ENCODE peak calls at places on chromosome X, in five cellular contexts. K is IMR-90, R is heart left ventricle, P is esophagus muscularis mucosa, E is prostate gland. X is an unnamed sample. For H3K4me1, the result is how much of the 10 kb centered on the place peaks cover.

GRCh38 chrX:96621811-96622210 is 62.8 kb upstream of the DIAPH2 start:
- DNase-seq in K (no peak), R (no peak), P (no peak), E (peak), X (no peak)

GRCh38 chrX:148947399-148948025 is 447.1 kb downstream of the AFF2 start:
- DNase-seq in K (no peak), R (no peak), P (no peak), E (no peak), X (no peak)

GRCh38 chrX:28586291-28586690 is 955 bp upstream of the IL1RAPL1 start:
- DNase-seq in K (peak), R (no peak), P (no peak), E (no peak), X (no peak)

GRCh38 chrX:95703696-95704095 is 980.9 kb upstream of the DIAPH2 start:
- DNase-seq in K (no peak), R (no peak), P (no peak), E (no peak), X (no peak)

GRCh38 chrX:17860179-17860780 is 818 bp downstream of the RAI2 start:
- DNase-seq in K (no peak), R (no peak), P (no peak), E (peak), X (no peak)

GRCh38 chrX:1657367-1658082 is 42.7 kb downstream of the ASMT start:
- DNase-seq in K (no peak), R (no peak), P (no peak), E (no peak), X (no peak)

GRCh38 chrX:144040793-144041192 is 156.9 kb downstream of the UBE2NL start:
- DNase-seq in K (no peak), R (no peak), P (no peak), E (no peak), X (no peak)

GRCh38 chrX:46791927-46792825 is 33.3 kb upstream of the SLC9A7 start:
- DNase-seq in K (peak), R (no peak), P (no peak), E (peak), X (peak)

GRCh38 chrX:75603833-75604232 is 81.0 kb upstream of the ZDHHC15 start:
- DNase-seq in K (peak), R (no peak), P (no peak), E (no peak), X (no peak)

GRCh38 chrX:15404712-15405111 is 20.5 kb upstream of the VEGFD start:
- DNase-seq in K (peak), R (no peak), P (no peak), E (no peak), X (no peak)

GRCh38 chrX:16862829-16863228 is 7.3 kb downstream of the RBBP7 start:
- DNase-seq in K (no peak), R (no peak), P (no peak), E (no peak), X (no peak)

GRCh38 chrX:37712458-37712857 is 26.9 kb downstream of the XK start:
- DNase-seq in K (no peak), R (no peak), P (no peak), E (no peak), X (no peak)

GRCh38 chrX:27619459-27619858 is 29.3 kb downstream of the DCAF8L2 start:
- DNase-seq in K (no peak), R (no peak), P (no peak), E (no peak), X (no peak)

GRCh38 chrX:68570598-68570997 is 71.7 kb downstream of the YIPF6 start:
- DNase-seq in K (no peak), R (no peak), P (no peak), E (no peak), X (no peak)

GRCh38 chrX:120419465-120419864 is 49.6 kb downstream of the LAMP2 start:
- DNase-seq in K (no peak), R (no peak), P (no peak), E (no peak), X (no peak)

GRCh38 chrX:136812286-136812685 is 31.6 kb upstream of the ARHGEF6 start:
- DNase-seq in K (peak), R (no peak), P (no peak), E (no peak), X (no peak)

GRCh38 chrX:10612215-10612614 is 8.2 kb downstream of the MID1 start:
- DNase-seq in K (peak), R (no peak), P (no peak), E (no peak), X (no peak)

GRCh38 chrX:134460005-134460860 is at the start of gene HPRT1:
- DNase-seq in K (peak), R (peak), P (peak), E (peak), X (peak)

GRCh38 chrX:45669715-45670360 is 469.2 kb upstream of the DIPK2B start:
- DNase-seq in K (peak), R (no peak), P (no peak), E (no peak), X (no peak)

GRCh38 chrX:123924181-123924580 is 37.3 kb upstream of the STAG2 start:
- DNase-seq in K (no peak), R (no peak), P (no peak), E (no peak), X (no peak)

GRCh38 chrX:129779747-129780146 is at the start of gene SASH3:
- DNase-seq in K (no peak), R (peak), P (no peak), E (no peak), X (peak)

GRCh38 chrX:129773649-129774458 is 5.9 kb upstream of the SASH3 start:
- DNase-seq in K (no peak), R (no peak), P (no peak), E (no peak), X (no peak)

GRCh38 chrX:129780441-129781105 is 824 bp downstream of the SASH3 start:
- DNase-seq in K (no peak), R (no peak), P (no peak), E (no peak), X (no peak)

GRCh38 chrX:129779086-129779672 is 570 bp upstream of the SASH3 start:
- DNase-seq in K (no peak), R (no peak), P (no peak), E (no peak), X (no peak)

GRCh38 chrX:129777218-129777768 is 2.5 kb upstream of the SASH3 start:
- DNase-seq in K (no peak), R (peak), P (no peak), E (peak), X (peak)
- TF ChIP-seq POLR2A in K (no peak), R (no peak), P (no peak), E (no peak), X (no peak)

GRCh38 chrX:41095174-41095573 is 9.9 kb downstream of the USP9X start:
- DNase-seq in K (no peak), R (no peak), P (no peak), E (no peak), X (no peak)

GRCh38 chrX:41097326-41097725 is 12.1 kb downstream of the USP9X start:
- DNase-seq in K (no peak), R (no peak), P (no peak), E (no peak), X (no peak)

GRCh38 chrX:41095962-41096955 is 11.0 kb downstream of the USP9X start:
- DNase-seq in K (no peak), R (no peak), P (no peak), E (no peak), X (no peak)

GRCh38 chrX:41090568-41091238 is 5.5 kb downstream of the USP9X start:
- DNase-seq in K (peak), R (no peak), P (no peak), E (no peak), X (no peak)

GRCh38 chrX:41092776-41093175 is 7.5 kb downstream of the USP9X start:
- DNase-seq in K (no peak), R (no peak), P (no peak), E (no peak), X (no peak)
- H3K4me1 ChIP-seq in K (under half), R (under half), P (half or more), E (under half), X (half or more)

DNA sequence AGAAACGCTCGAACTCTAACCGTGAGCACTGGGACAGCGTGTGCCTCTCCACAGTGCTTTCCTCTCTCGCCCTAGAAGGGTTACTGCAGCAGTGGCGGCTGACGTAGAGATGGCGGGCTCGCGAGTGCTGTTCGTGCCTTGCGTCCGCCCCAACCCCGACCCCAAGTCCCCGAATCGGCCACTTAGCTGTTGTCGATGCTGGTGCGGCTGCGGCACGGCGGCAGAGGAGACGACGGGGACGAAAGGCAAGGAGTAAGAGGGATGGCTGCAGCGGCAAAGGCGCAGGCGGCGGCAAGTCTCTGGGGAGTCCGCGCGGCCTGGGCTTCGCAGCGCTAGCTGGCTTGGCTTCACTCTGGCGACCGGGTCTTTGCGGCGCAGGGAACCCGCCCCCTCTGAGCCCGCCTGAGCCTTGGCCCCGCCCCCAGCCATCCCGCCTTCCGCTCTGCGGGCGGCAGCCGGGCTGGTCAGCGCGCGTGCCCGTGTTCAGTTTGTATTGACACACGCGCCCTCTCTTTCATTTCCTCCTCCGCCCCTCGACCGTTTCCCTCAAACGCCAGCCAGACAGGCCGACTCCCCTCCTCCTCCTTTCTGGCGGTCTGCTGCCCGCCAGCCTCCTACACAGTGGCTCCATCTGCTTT is at the start of gene SPIN4:
- DNase-seq in K (peak), R (peak), P (peak), E (peak), X (peak)
- TF ChIP-seq POLR2A in K (peak), R (peak), P (no peak), E (peak), X (peak)

GRCh38 chrX:50643525-50644137 is 170.4 kb downstream of the SHROOM4 start:
- DNase-seq in K (no peak), R (no peak), P (no peak), E (no peak), X (no peak)
- H3K4me1 ChIP-seq in K (under half), R (under half), P (under half), E (under half), X (under half)

DNA sequence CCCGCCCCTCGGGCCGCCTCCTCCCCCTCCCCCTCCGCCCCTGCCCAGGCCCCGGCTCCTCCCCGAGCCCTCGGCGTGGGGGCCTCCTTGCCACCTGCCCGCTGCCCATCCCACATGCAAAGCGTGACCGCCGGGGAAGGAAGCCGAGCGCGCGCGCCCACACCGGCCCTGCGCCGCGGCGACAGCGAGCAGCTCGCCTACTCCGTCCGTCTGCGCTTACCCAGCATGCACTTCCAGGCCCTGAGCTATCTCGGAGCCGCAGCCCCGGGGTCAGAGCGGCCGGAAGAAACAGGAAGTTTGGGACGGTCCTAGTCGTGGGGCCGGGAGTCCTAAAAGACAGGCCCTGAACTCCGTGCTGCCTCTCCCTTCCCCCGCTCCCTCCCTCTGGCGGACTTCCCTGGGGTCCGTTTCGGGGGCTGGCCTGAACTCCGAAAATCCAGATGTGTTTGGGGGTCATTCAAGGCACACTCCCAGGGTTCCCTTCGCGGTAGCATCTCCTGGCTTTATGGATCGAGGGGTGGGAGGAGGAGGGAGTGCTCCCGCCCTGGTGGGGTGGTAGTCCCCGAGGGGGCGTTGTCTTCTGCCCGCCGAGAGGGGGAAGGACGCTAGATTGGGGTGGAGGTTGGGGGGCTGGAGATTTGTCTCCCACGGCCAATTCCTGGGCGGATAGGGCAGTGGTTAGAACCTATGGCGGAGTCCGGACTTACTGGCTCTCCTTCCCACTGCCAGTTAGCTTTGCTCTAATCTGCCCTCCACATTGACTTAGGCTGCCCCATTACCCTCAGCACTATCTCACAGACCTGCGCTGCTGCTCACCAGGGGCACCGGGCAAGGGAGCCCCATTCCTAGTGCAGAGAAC is 25.0 kb upstream of the BCORL1 start:
- DNase-seq in K (peak), R (peak), P (no peak), E (no peak), X (peak)
- TF ChIP-seq POLR2A in K (no peak), R (peak), P (no peak), E (no peak), X (no peak)

GRCh38 chrX:154372612-154373022 is 1.8 kb downstream of the FLNA start:
- DNase-seq in K (peak), R (no peak), P (no peak), E (no peak), X (no peak)
- H3K4me1 ChIP-seq in K (under half), R (under half), P (under half), E (under half), X (under half)

DNA sequence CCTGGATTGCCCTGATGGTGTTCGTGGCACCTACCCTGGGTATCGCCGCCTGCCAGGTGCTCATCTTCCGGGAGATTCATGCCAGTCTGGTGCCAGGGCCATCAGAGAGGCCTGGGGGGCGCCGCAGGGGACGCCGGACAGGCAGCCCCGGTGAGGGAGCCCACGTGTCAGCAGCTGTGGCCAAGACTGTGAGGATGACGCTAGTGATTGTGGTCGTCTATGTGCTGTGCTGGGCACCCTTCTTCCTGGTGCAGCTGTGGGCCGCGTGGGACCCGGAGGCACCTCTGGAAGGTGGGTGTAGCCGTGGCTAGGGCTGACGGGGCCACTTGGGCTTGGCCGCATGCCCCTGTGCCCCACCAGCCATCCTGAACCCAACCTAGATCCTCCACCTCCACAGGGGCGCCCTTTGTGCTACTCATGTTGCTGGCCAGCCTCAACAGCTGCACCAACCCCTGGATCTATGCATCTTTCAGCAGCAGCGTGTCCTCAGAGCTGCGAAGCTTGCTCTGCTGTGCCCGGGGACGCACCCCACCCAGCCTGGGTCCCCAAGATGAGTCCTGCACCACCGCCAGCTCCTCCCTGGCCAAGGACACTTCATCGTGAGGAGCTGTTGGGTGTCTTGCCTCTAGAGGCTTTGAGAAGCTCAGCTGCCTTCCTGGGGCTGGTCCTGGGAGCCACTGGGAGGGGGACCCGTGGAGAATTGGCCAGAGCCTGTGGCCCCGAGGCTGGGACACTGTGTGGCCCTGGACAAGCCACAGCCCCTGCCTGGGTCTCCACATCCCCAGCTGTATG is 1.8 kb downstream of the AVPR2 start:
- DNase-seq in K (no peak), R (peak), P (no peak), E (no peak), X (no peak)
- TF ChIP-seq POLR2A in K (no peak), R (no peak), P (no peak), E (no peak), X (no peak)

DNA sequence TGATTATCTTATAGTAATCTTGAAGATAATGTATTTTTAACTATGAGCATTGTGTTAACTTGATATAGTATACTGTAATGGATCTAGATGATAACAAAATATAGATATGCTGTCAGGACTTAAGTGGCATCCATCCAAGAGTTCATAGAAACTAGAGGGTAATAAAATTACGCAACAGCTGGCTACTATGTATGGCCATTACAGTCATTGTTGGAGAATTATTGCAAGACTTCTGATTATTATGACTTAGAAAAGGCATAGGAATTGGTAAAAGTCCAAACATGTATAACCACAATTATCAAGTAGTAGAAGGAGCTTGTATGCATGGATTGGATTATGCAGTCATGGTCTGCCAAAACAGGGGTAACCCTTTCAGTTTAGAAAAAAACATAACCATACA is 9.5 kb downstream of the OGT start:
- DNase-seq in K (peak), R (no peak), P (no peak), E (no peak), X (no peak)
- H3K4me1 ChIP-seq in K (under half), R (under half), P (half or more), E (under half), X (half or more)

DNA sequence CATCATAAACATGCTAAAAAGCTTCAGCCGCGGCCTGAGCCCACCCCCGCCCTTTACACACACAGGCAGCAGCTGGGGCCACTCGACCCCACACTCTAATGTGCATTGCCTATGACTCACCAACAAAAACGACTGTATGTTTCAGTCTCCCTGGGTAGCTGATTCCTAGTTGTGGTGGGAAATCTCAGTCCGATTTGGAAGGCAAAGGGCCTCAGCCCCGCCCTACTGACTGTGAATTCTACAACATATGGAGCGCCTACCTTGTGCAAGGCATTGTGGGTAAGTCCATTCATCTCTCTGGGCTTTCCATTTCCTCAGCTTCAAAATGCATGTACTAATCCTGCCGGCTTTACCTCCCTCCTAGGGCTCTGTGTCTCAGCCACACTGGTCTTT is 60.2 kb downstream of the RTL9 start:
- DNase-seq in K (peak), R (no peak), P (no peak), E (no peak), X (no peak)
- TF ChIP-seq POLR2A in K (no peak), R (no peak), P (no peak), E (no peak), X (no peak)